ENCODE peak calls at places on chromosomes 3 and 15, in eight cellular contexts. O is transverse colon, W is neuronal stem cell, Z is heart left ventricle, E is uterus, R is PC-9, P is H9, G is adrenal gland. T is an unnamed sample.

GRCh38 chr3:122021037-122021436 is 1.0 kb downstream of the ILDR1 start:
- DNase-seq in O (no peak), W (no peak), Z (no peak), E (no peak), R (no peak), P (no peak), G (no peak), T (no peak)

GRCh38 chr3:42608586-42608985 is 8.1 kb downstream of the NKTR start:
- DNase-seq in O (no peak), W (no peak), Z (no peak), E (peak; percentile 32), R (no peak), P (no peak), G (no peak), T (no peak)

GRCh38 chr3:196788509-196788908 is 48.9 kb downstream of the PAK2 start:
- DNase-seq in O (no peak), W (no peak), Z (no peak), E (no peak), R (no peak), P (peak; percentile 30), G (no peak), T (no peak)

GRCh38 chr3:134611516-134611915 is 39.3 kb downstream of the KY start:
- DNase-seq in O (no peak), W (no peak), Z (no peak), E (no peak), R (no peak), P (no peak), G (no peak), T (no peak)

GRCh38 chr15:99282129-99282528 is 30.8 kb downstream of the LRRC28 start:
- DNase-seq in O (no peak), W (no peak), Z (no peak), E (no peak), R (no peak), P (no peak), G (no peak), T (no peak)

GRCh38 chr15:46644493-46645481 is 1010.0 kb downstream of the SQOR start:
- DNase-seq in O (no peak), W (no peak), Z (no peak), E (no peak), R (no peak), P (no peak), G (no peak), T (no peak)

GRCh38 chr3:139941580-139941979 is 6.6 kb downstream of the CLSTN2 start:
- DNase-seq in O (no peak), W (no peak), Z (no peak), E (no peak), R (no peak), P (no peak), G (no peak), T (no peak)

GRCh38 chr15:90647326-90647725 is 69.8 kb upstream of the BLM start:
- DNase-seq in O (no peak), W (no peak), Z (no peak), E (no peak), R (no peak), P (no peak), G (no peak), T (no peak)

GRCh38 chr15:101372149-101372577 is 77.1 kb upstream of the SNRPA1 start:
- DNase-seq in O (peak; percentile 7), W (no peak), Z (no peak), E (no peak), R (no peak), P (no peak), G (no peak), T (no peak)

GRCh38 chr3:138062626-138063025 is 52.7 kb downstream of the CLDN18 start:
- DNase-seq in O (no peak), W (no peak), Z (no peak), E (no peak), R (no peak), P (no peak), G (no peak), T (no peak)

GRCh38 chr15:70701891-70702568 is 61.3 kb downstream of the UACA start:
- DNase-seq in O (no peak), W (no peak), Z (peak; percentile 38), E (no peak), R (no peak), P (no peak), G (peak; percentile 35), T (no peak)

GRCh38 chr3:197430961-197431910 is 124.5 kb downstream of the BDH1 start:
- DNase-seq in O (no peak), W (no peak), Z (no peak), E (no peak), R (no peak), P (no peak), G (no peak), T (no peak)

GRCh38 chr3:188468672-188469071 is 314.7 kb downstream of the LPP start:
- DNase-seq in O (peak; percentile 56), W (no peak), Z (no peak), E (peak; percentile 87), R (no peak), P (no peak), G (peak; percentile 66), T (no peak)

GRCh38 chr3:55571913-55572312 is 84.8 kb upstream of the WNT5A start:
- DNase-seq in O (peak; percentile 52), W (peak; percentile 52), Z (peak; percentile 66), E (no peak), R (no peak), P (peak; percentile 93), G (no peak), T (peak; percentile 64)

GRCh38 chr3:13198480-13198879 is 125.3 kb upstream of the IQSEC1 start:
- DNase-seq in O (no peak), W (no peak), Z (no peak), E (no peak), R (no peak), P (no peak), G (no peak), T (no peak)

GRCh38 chr3:20666091-20666490 is 480.1 kb upstream of the SGO1 start:
- DNase-seq in O (no peak), W (no peak), Z (no peak), E (no peak), R (no peak), P (no peak), G (no peak), T (no peak)

GRCh38 chr3:48409291-48410201 is 20.3 kb downstream of the PLXNB1 start:
- DNase-seq in O (no peak), W (no peak), Z (peak; percentile 4), E (peak; percentile 8), R (no peak), P (peak; percentile 25), G (peak; percentile 10), T (peak; percentile 11)

GRCh38 chr3:30668051-30668609 is 61.7 kb downstream of the TGFBR2 start:
- DNase-seq in O (no peak), W (no peak), Z (no peak), E (no peak), R (no peak), P (no peak), G (no peak), T (no peak)

GRCh38 chr3:62366093-62366419 is 7.3 kb downstream of the FEZF2 start:
- DNase-seq in O (no peak), W (no peak), Z (no peak), E (no peak), R (no peak), P (no peak), G (no peak), T (no peak)
- H3K27me3 ChIP-seq in O (peaks cover 82% of the 10 kb centered on the region), W (peaks cover 96% of the 10 kb centered on the region), Z (peaks cover 31% of the 10 kb centered on the region), E (peaks cover 4% of the 10 kb centered on the region), R (peaks cover 7% of the 10 kb centered on the region), P (peaks cover 63% of the 10 kb centered on the region), G (peaks cover 60% of the 10 kb centered on the region), T (peaks cover 99% of the 10 kb centered on the region)

GRCh38 chr3:158093526-158093925 is 12.7 kb downstream of the SHOX2 start:
- DNase-seq in O (no peak), W (no peak), Z (no peak), E (no peak), R (no peak), P (no peak), G (no peak), T (no peak)

GRCh38 chr3:158094235-158094916 is 11.8 kb downstream of the SHOX2 start:
- DNase-seq in O (no peak), W (no peak), Z (no peak), E (no peak), R (no peak), P (peak; percentile 68), G (no peak), T (no peak)

GRCh38 chr3:158094917-158095301 is 11.3 kb downstream of the SHOX2 start:
- DNase-seq in O (no peak), W (no peak), Z (no peak), E (no peak), R (no peak), P (no peak), G (no peak), T (no peak)

GRCh38 chr3:158097141-158097540 is 9.1 kb downstream of the SHOX2 start:
- DNase-seq in O (no peak), W (no peak), Z (no peak), E (no peak), R (no peak), P (no peak), G (no peak), T (no peak)

DNA sequence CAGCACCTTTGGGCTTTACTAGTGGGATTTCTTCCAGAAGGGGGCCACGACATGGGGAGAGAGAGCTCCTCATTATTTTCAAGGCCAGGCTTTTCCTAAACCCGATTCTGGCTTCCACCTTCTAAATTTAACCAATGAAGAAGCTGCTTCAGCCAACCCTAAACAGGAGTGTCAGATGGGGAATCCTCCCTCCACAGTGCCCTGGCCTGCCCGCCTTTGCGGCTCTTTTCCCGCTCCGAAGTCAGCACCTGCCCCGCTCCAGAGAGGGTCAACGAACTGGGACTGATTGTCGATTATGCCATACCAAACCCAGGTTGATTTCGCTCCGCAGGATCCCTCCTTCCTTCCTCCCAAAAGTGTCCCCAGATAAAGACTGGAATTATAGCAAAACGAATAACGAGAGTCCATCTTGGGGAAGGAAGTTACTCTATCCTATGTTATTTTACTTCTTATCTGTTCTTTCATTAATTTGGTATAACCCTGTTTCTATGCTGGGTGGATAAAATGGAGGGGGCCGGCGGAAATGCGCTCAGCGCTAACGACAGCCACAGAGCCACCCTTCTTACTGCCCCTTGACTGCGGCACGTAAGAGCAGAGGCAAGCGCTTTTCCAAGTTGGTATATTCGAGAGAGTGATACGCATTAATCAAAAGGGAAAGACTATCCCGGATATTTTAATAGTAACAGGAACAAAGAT is 10.8 kb downstream of the SHOX2 start:
- DNase-seq in O (no peak), W (no peak), Z (no peak), E (no peak), R (no peak), P (peak; percentile 50), G (no peak), T (no peak)
- H3K27me3 ChIP-seq in O (peaks cover 100% of the 10 kb centered on the region), W (peaks cover 90% of the 10 kb centered on the region), Z (peaks cover 51% of the 10 kb centered on the region), E (peaks cover 26% of the 10 kb centered on the region), R (no peaks in the 10 kb centered on the region), P (peaks cover 51% of the 10 kb centered on the region), G (peaks cover 81% of the 10 kb centered on the region), T (peaks cover 100% of the 10 kb centered on the region)

GRCh38 chr3:147418352-147418751 is 9.2 kb downstream of the ZIC1 start:
- DNase-seq in O (no peak), W (no peak), Z (no peak), E (no peak), R (no peak), P (no peak), G (no peak), T (no peak)
- H3K27me3 ChIP-seq in O (peaks cover 100% of the 10 kb centered on the region), W (peaks cover 12% of the 10 kb centered on the region), Z (peaks cover 65% of the 10 kb centered on the region), E (peaks cover 25% of the 10 kb centered on the region), R (no peaks in the 10 kb centered on the region), P (peaks cover 84% of the 10 kb centered on the region), G (peaks cover 85% of the 10 kb centered on the region), T (peaks cover 100% of the 10 kb centered on the region)

DNA sequence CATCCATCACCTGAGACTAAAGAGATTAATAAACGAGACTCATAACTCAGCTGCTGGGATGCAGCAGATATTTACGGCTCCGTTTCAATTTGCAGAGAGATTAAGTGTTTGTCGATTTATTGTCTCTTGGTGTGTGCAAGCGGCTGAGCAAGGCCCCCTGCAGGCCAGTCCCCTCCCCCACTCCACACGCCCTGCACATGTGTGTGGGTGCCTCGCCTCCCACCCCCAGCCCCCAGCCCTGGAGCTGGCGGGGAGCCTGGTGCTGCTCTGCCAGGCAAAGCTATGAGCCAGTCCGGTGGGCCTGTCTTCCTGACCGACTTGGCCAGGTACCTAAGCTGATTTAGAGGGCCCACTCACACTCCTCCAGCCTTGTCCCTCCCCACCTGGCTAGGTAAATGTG is 63.0 kb downstream of the CYP11A1 start:
- DNase-seq in O (no peak), W (no peak), Z (no peak), E (no peak), R (no peak), P (no peak), G (no peak), T (no peak)
- H3K27me3 ChIP-seq in O (peaks cover 50% of the 10 kb centered on the region), W (peaks cover 15% of the 10 kb centered on the region), Z (no peaks in the 10 kb centered on the region), E (no peaks in the 10 kb centered on the region), R (peaks cover 4% of the 10 kb centered on the region), P (peaks cover 3% of the 10 kb centered on the region), G (peaks cover 5% of the 10 kb centered on the region), T (peaks cover 98% of the 10 kb centered on the region)